ENCODE peak calls at places on chromosomes 5 and 9, in four cellular contexts. N is iPS DF 6.9; H is activated CD4-positive, alpha-beta T cell treated with anti-CD3 and anti-CD28 coated beads, Interleukin-2, amount 50 U/mL, for 1 hour; Q is small intestine. O is an unnamed sample.

GRCh38 chr5:125409101-125409495 is 662.7 kb upstream of the ZNF608 start:
- DNase-seq in Q (peak; percentile 16), H (no peak), N (no peak), O (no peak)

GRCh38 chr9:13728917-13729811 is 449.7 kb upstream of the MPDZ start:
- DNase-seq in N (no peak), Q (no peak), H (no peak), O (no peak)

GRCh38 chr5:73365301-73365853 is 83.2 kb downstream of the FOXD1 start:
- DNase-seq in N (no peak), Q (no peak), H (no peak), O (no peak)

GRCh38 chr5:166074839-166075481 is 2216.5 kb upstream of the WWC1 start:
- DNase-seq in N (no peak), H (no peak), Q (no peak), O (no peak)

GRCh38 chr9:107395126-107395525 is 94.4 kb downstream of the KLF4 start:
- DNase-seq in Q (no peak), N (no peak), H (no peak), O (no peak)

GRCh38 chr5:156451505-156451904 is 124.5 kb downstream of the SGCD start:
- DNase-seq in H (no peak), Q (no peak), N (no peak), O (no peak)

GRCh38 chr5:88940712-88941111 is 57.7 kb upstream of the MEF2C start:
- DNase-seq in H (no peak), N (no peak), Q (no peak), O (no peak)

GRCh38 chr5:180622910-180623309 is 26.5 kb downstream of the FLT4 start:
- DNase-seq in N (no peak), H (no peak), Q (no peak), O (no peak)

GRCh38 chr5:124921694-124922093 is 175.3 kb upstream of the ZNF608 start:
- DNase-seq in N (no peak), H (no peak), Q (no peak), O (no peak)

GRCh38 chr5:131475416-131476045 is 159.5 kb downstream of the RAPGEF6 start:
- DNase-seq in H (no peak), Q (no peak), N (no peak), O (no peak)

GRCh38 chr9:25017779-25018178 is 472.1 kb upstream of the IZUMO3 start:
- DNase-seq in N (no peak), H (no peak), Q (no peak), O (no peak)

GRCh38 chr9:137053944-137054931 is at the start of gene ENTPD2:
- DNase-seq in N (no peak), Q (peak; percentile 88), H (peak; percentile 33), O (peak; percentile 44)

GRCh38 chr5:131381011-131381410 is 117.2 kb downstream of the CDC42SE2 start:
- DNase-seq in N (no peak), Q (no peak), H (no peak), O (no peak)

GRCh38 chr5:112533315-112533867 is 114.3 kb upstream of the EPB41L4A start:
- DNase-seq in Q (peak; percentile 89), H (no peak), N (no peak), O (no peak)

GRCh38 chr5:127153031-127153430 is 79.7 kb upstream of the C5orf63 start:
- DNase-seq in N (no peak), Q (no peak), H (no peak), O (no peak)

GRCh38 chr5:78760411-78761169 is 112.0 kb upstream of the LHFPL2 start:
- DNase-seq in Q (no peak), H (no peak), N (no peak), O (no peak)

GRCh38 chr5:83567741-83568530 is 96.4 kb downstream of the VCAN start:
- DNase-seq in Q (no peak), H (no peak), N (no peak), O (no peak)

GRCh38 chr5:176473335-176474006 is 25.3 kb downstream of the FAF2 start:
- DNase-seq in N (no peak), Q (no peak), H (no peak), O (no peak)

GRCh38 chr5:4419276-4419675 is 720.9 kb upstream of the ADAMTS16 start:
- DNase-seq in Q (no peak), H (no peak), N (no peak), O (no peak)

GRCh38 chr5:73153513-73153912 is 19.5 kb upstream of the TMEM174 start:
- DNase-seq in N (no peak), H (no peak), Q (no peak), O (no peak)

GRCh38 chr9:33044677-33045282 is 19.7 kb downstream of the DNAJA1 start:
- DNase-seq in N (no peak), Q (peak; percentile 61), H (no peak), O (no peak)